ENCODE peak calls at places on chromosomes 13 and 19, in six cellular contexts. L is GM12891, Z is endothelial cell of umbilical vein, U is SK-N-SH, I is prostate gland, W is HL-60. R is an unnamed sample.

GRCh38 chr13:111129465-111130110 is 14.5 kb downstream of the ARHGEF7 start:
- DNase-seq in L (peak), I (no peak), W (no peak), U (no peak), Z (no peak), R (no peak)

GRCh38 chr19:52716578-52716977 is 18.3 kb downstream of the ZNF611 start:
- DNase-seq in Z (no peak), W (no peak), I (no peak), L (no peak), U (no peak), R (no peak)

GRCh38 chr13:110676057-110676510 is 29.8 kb downstream of the CARS2 start:
- DNase-seq in I (no peak), Z (no peak), U (no peak), L (peak), W (no peak), R (no peak)

GRCh38 chr19:4474504-4475136 is 2.5 kb downstream of the HDGFL2 start:
- DNase-seq in U (peak), W (no peak), L (peak), I (no peak), Z (peak), R (no peak)

GRCh38 chr13:39688699-39689405 is 33.4 kb downstream of the COG6 start:
- DNase-seq in I (no peak), W (no peak), L (no peak), U (no peak), Z (no peak), R (no peak)

GRCh38 chr13:31951215-31951678 is 80.3 kb upstream of the FRY start:
- DNase-seq in U (no peak), L (peak), W (peak), Z (no peak), I (no peak), R (no peak)

GRCh38 chr13:110726726-110727125 is 13.2 kb downstream of the ING1 start:
- DNase-seq in L (no peak), Z (no peak), W (peak), I (no peak), U (no peak), R (no peak)

GRCh38 chr19:54312436-54313362 is at the start of gene LILRA5:
- DNase-seq in W (peak), I (no peak), Z (no peak), U (no peak), L (no peak), R (no peak)

GRCh38 chr13:91632071-91632470 is 233.7 kb downstream of the GPC5 start:
- DNase-seq in W (no peak), L (no peak), I (no peak), U (no peak), Z (no peak), R (no peak)

GRCh38 chr19:30236006-30236405 is 136.2 kb upstream of the ZNF536 start:
- DNase-seq in Z (no peak), L (no peak), W (no peak), U (peak), I (no peak), R (no peak)

GRCh38 chr13:67314405-67314804 is 84.3 kb upstream of the PCDH9 start:
- DNase-seq in I (no peak), U (no peak), W (no peak), Z (no peak), L (no peak), R (no peak)

GRCh38 chr13:42847891-42848663 is 66.7 kb downstream of the FAM216B start:
- DNase-seq in Z (no peak), L (no peak), I (no peak), U (no peak), W (no peak), R (no peak)

GRCh38 chr13:36251528-36251927 is 37.2 kb upstream of the SOHLH2 start:
- DNase-seq in L (no peak), Z (no peak), W (no peak), U (no peak), I (no peak), R (no peak)

DNA sequence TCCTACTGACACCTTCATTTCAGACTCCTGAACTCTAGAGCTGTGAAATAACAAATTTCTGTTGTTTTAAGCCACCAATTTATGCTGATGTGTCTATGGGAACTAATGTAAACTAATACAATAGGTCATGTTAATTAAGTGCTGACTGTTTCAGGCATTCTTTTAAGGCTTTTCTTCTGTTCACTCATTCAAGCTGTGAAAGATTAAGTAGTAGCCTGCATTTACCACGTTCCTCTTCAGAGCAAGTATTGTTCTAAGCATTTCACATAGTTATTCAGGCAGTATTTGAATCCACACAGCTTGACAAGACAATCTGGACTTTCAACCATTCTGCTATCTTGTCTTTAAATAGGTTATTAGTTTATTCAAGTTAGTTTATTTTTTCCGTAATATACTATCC is 1134.9 kb downstream of the SLITRK1 start:
- DNase-seq in W (no peak), U (no peak), Z (no peak), I (no peak), L (no peak), R (no peak)
- TF ChIP-seq POLR2AphosphoS5 in W (no peak), U (no peak), Z (no peak), I (no peak), L (no peak), R (no peak)

DNA sequence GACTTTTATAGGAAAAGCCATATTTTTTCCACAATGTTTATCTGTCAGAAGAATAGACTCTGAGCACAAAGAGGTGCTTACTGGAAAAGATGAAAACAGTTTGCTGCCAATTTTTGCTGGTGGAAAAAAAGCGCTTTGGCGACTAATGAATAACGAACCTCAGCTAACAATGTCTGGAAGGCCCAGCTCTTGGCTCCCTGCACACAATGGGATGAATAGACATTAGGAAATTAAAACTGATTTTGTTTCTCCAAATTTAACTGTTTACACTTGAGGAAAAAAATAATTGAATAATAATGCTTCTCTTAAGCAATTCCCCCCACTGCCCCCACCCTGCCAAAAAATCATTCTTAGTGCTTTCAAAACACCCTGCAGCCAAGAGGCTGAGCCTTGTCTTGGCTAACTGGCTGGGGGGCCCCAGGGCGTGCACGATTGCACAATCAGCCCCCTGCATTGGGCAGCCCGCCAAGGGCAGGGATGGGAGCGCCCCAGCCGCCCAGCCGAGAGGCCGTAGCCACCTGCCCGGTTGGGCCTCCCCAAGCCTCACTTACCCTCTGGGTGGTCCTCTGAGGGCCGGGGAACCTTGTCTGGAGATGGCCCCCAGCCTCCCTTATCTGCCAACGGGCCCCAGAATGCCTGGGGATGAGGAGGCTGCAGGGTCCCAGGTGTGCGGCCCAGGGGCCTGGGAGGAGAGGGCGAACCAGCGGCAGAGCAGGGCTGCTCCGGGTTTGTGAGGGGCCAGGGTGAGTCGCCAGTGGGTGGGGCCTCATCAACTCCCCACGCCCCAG is 16.8 kb downstream of the CEBPG start:
- DNase-seq in Z (peak), W (peak), U (peak), L (no peak), I (peak), R (no peak)
- TF ChIP-seq POLR2AphosphoS5 in Z (no peak), W (peak), U (no peak), L (no peak), I (peak), R (peak)

DNA sequence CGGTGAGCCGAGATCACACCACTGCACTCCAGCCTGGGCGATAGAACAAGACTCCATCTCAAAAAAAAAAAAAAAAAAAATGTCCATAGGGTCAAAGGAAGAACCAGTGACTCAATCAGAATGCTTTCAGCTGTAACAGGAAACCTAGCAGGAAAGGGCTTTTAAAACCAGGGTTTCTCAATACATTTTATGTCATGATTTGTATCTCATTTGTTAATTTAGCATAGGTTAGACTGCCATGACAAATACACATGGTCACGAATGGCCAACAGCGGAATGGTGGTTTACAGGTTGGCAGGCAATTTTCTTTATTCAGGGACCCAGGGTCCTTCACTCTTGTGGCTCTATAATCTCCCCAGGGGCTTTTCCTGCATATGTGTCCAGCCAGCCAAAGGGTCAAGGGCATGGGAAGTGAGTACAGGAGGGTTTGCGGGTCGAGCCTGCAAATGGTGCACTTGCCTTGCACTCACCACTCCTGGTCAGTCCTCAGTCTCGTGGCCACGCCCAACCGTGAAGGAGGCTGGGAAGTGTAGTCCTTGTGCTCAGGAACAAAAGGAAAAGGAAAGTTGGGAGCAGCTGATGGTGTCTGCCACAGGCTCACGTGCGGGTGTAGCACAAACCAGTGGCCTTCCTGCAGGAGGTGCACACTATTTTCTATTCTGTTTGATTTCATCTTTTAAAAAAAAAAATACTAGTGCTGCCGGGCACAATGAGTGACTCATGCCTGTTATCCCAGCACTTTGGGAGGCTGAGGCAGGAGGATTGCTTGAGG is 14.8 kb downstream of the DHX34 start:
- DNase-seq in I (no peak), U (peak), L (no peak), Z (peak), W (no peak), R (no peak)
- TF ChIP-seq POLR2AphosphoS5 in I (no peak), U (no peak), L (no peak), Z (no peak), W (no peak), R (no peak)

GRCh38 chr19:18939163-18939562 is 1.9 kb downstream of the HOMER3 start:
- DNase-seq in I (no peak), Z (no peak), W (no peak), L (no peak), U (no peak), R (no peak)

GRCh38 chr19:18940791-18941627 is at the start of gene HOMER3:
- DNase-seq in I (peak), U (peak), Z (peak), W (peak), L (peak), R (no peak)

GRCh38 chr19:18941628-18942354 is 774 bp upstream of the HOMER3 start:
- DNase-seq in U (peak), Z (no peak), W (no peak), L (no peak), I (no peak), R (no peak)

GRCh38 chr19:18942692-18943091 is 1.7 kb upstream of the HOMER3 start:
- DNase-seq in Z (no peak), L (no peak), U (no peak), W (no peak), I (no peak), R (no peak)

GRCh38 chr19:18939922-18940775 is 868 bp downstream of the HOMER3 start:
- DNase-seq in L (no peak), U (peak), I (peak), Z (peak), W (no peak), R (no peak)
- TF ChIP-seq POLR2AphosphoS5 in L (no peak), U (no peak), I (no peak), Z (peak), W (no peak), R (peak)

R was measured in esophagus muscularis mucosa.